ENCODE peak calls at places on chromosome 1, in five cellular contexts. A is HCT116, I is K562, P is neuronal stem cell, K is heart left ventricle. B is an unnamed sample. For H3K4me1, the result is how much of the 10 kb centered on the place peaks cover.

GRCh38 chr1:234398849-234399381 is 25.7 kb downstream of the COA6 start:
- DNase-seq in A (no peak), I (no peak), P (no peak), K (no peak), B (no peak)

GRCh38 chr1:226660410-226661182 is 78.5 kb downstream of the ITPKB start:
- DNase-seq in A (no peak), I (no peak), P (no peak), K (peak), B (no peak)

GRCh38 chr1:7174561-7174960 is 389.3 kb downstream of the CAMTA1 start:
- DNase-seq in A (no peak), I (no peak), P (no peak), K (no peak), B (no peak)

GRCh38 chr1:67880056-67880601 is 46.9 kb upstream of the GNG12 start:
- DNase-seq in A (no peak), I (no peak), P (no peak), K (peak), B (no peak)

GRCh38 chr1:224459051-224459450 is 24.5 kb upstream of the WDR26 start:
- DNase-seq in A (no peak), I (no peak), P (no peak), K (no peak), B (no peak)

GRCh38 chr1:150429805-150430204 is 57.4 kb upstream of the TARS2 start:
- DNase-seq in A (no peak), I (peak), P (no peak), K (no peak), B (no peak)

GRCh38 chr1:159428536-159428935 is 3.5 kb upstream of the OR10J4 start:
- DNase-seq in A (no peak), I (no peak), P (no peak), K (no peak), B (no peak)

GRCh38 chr1:8540971-8541370 is 223.1 kb downstream of the SLC45A1 start:
- DNase-seq in A (no peak), I (no peak), P (no peak), K (no peak), B (no peak)

GRCh38 chr1:224282140-224282539 is 47.8 kb downstream of the NVL start:
- DNase-seq in A (no peak), I (no peak), P (no peak), K (no peak), B (no peak)

GRCh38 chr1:150168960-150169565 is 19.3 kb downstream of the PLEKHO1 start:
- DNase-seq in A (peak), I (peak), P (no peak), K (peak), B (peak)

DNA sequence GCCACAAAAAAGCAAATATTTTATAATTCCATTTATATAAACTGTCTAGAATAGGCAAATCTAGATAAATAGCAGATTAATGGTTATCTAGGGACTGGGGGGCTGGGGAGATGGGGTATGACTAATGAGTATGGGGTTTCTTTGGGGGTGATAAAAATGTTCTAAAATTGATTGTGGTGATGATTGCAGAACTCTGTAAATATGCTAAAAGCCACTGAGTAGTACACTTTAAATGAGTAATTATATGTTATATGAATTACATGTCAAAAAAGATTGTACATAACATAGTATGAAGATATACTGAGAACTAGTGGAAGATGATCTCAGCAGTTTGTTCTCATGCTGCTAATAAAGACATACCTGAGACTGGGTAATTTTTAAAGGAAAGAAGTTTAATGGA is 675.1 kb downstream of the KIF26B start:
- DNase-seq in A (no peak), I (no peak), P (no peak), K (no peak), B (no peak)
- H3K4me3 ChIP-seq in A (no peak), I (no peak), P (no peak), K (no peak), B (no peak)

GRCh38 chr1:197810812-197811211 is 35.5 kb upstream of the DENND1B start:
- DNase-seq in A (no peak), I (no peak), P (no peak), K (no peak), B (no peak)
- H3K4me1 ChIP-seq in A (under half), I (under half), P (under half), K (under half), B (under half)

GRCh38 chr1:69568435-69569280 is 936 bp downstream of the LRRC7 start:
- DNase-seq in A (no peak), I (peak), P (peak), K (no peak), B (peak)
- H3K4me3 ChIP-seq in A (no peak), I (peak), P (peak), K (peak), B (peak)

GRCh38 chr1:85295006-85295431 is 18.6 kb upstream of the BCL10 start:
- DNase-seq in A (peak), I (no peak), P (no peak), K (no peak), B (no peak)
- H3K4me1 ChIP-seq in A (under half), I (under half), P (under half), K (under half), B (under half)